ENCODE peak calls at places on chromosomes 13 and 19, in four cellular contexts. C, L, I and M are unnamed samples.

GRCh38 chr13:42985312-42986175 is 6.5 kb downstream of the EPSTI1 start:
- DNase-seq in L (no peak), I (no peak), C (peak), M (no peak)

GRCh38 chr13:65959305-65959704 is 1270.8 kb downstream of the PCDH9 start:
- DNase-seq in L (no peak), C (no peak), I (no peak), M (no peak)

GRCh38 chr19:11226716-11227166 is 12.7 kb upstream of the ANGPTL8 start:
- DNase-seq in I (no peak), C (no peak), L (no peak), M (no peak)

GRCh38 chr19:793775-794174 is 3.5 kb upstream of the PTBP1 start:
- DNase-seq in I (no peak), C (no peak), L (no peak), M (no peak)

GRCh38 chr19:35162471-35163326 is 8.2 kb downstream of the FXYD5 start:
- DNase-seq in C (no peak), L (no peak), I (no peak), M (no peak)

GRCh38 chr13:54852831-54853230 is 1824.2 kb downstream of the OLFM4 start:
- DNase-seq in L (no peak), C (no peak), I (no peak), M (no peak)

GRCh38 chr13:99335603-99336002 is 28.4 kb upstream of the GPR183 start:
- DNase-seq in C (no peak), L (peak), I (no peak), M (no peak)

GRCh38 chr13:75258159-75258782 is 223.7 kb downstream of the TBC1D4 start:
- DNase-seq in L (no peak), I (peak), C (peak), M (peak)

GRCh38 chr19:18514800-18515682 is 6.8 kb downstream of the ELL start:
- DNase-seq in L (no peak), I (peak), C (no peak), M (peak)

GRCh38 chr13:35953537-35954206 is 177.5 kb downstream of the DCLK1 start:
- DNase-seq in C (peak), L (no peak), I (peak), M (peak)

GRCh38 chr19:2039082-2039958 is 11.7 kb downstream of the MKNK2 start:
- DNase-seq in L (no peak), C (no peak), I (no peak), M (no peak)

GRCh38 chr19:17450264-17451075 is 2.0 kb upstream of the TMEM221 start:
- DNase-seq in C (no peak), I (peak), L (no peak), M (no peak)

GRCh38 chr13:50529154-50529882 is 314.2 kb downstream of the DLEU7 start:
- DNase-seq in L (no peak), C (peak), I (peak), M (no peak)

GRCh38 chr19:16342002-16342715 is 17.5 kb downstream of the KLF2 start:
- DNase-seq in C (no peak), L (peak), I (no peak), M (no peak)

GRCh38 chr19:55678121-55678671 is 3.2 kb downstream of the EPN1 start:
- DNase-seq in C (no peak), L (peak), I (no peak), M (no peak)

GRCh38 chr13:100527644-100528043 is 60.9 kb downstream of the GGACT start:
- DNase-seq in I (no peak), C (no peak), L (no peak), M (no peak)

GRCh38 chr19:17303167-17303939 is at the start of gene ABHD8:
- DNase-seq in I (peak), L (peak), C (peak), M (peak)

GRCh38 chr13:99989376-99990044 is 7.9 kb downstream of the ZIC2 start:
- DNase-seq in C (peak), L (no peak), I (no peak), M (no peak)

GRCh38 chr19:55443045-55443823 is at the start of gene SHISA7:
- DNase-seq in I (no peak), C (peak), L (no peak), M (no peak)

GRCh38 chr13:29513002-29513980 is 82.2 kb downstream of the SLC7A1 start:
- DNase-seq in C (no peak), L (no peak), I (no peak), M (no peak)

GRCh38 chr13:100392709-100393630 is 195.6 kb downstream of the GGACT start:
- DNase-seq in C (no peak), I (peak), L (peak), M (peak)

GRCh38 chr13:33135097-33135496 is 118.9 kb downstream of the KL start:
- DNase-seq in C (no peak), I (no peak), L (peak), M (no peak)
- TF ChIP-seq TAF1 in C (no peak), I (no peak), L (no peak), M (no peak)

GRCh38 chr13:97976551-97977375 is 23.3 kb downstream of the IPO5 start:
- DNase-seq in L (no peak), I (peak), C (peak), M (no peak)
- TF ChIP-seq ZBTB33 in L (no peak), I (no peak), C (no peak), M (no peak)

GRCh38 chr19:36837525-36837901 is 674 bp downstream of the ZNF790 start:
- DNase-seq in L (no peak), I (no peak), C (no peak), M (peak)
- TF ChIP-seq CHD2 in L (no peak), I (no peak), C (no peak), M (no peak)

GRCh38 chr19:7635670-7636069 is 1.2 kb upstream of the STXBP2 start:
- DNase-seq in I (no peak), L (no peak), C (no peak), M (no peak)

GRCh38 chr19:7637374-7638256 is 705 bp downstream of the STXBP2 start:
- DNase-seq in C (no peak), I (peak), L (no peak), M (no peak)

GRCh38 chr19:7636317-7636690 is 606 bp upstream of the STXBP2 start:
- DNase-seq in I (no peak), L (no peak), C (no peak), M (no peak)

GRCh38 chr19:7638802-7639465 is 2.0 kb downstream of the STXBP2 start:
- DNase-seq in I (no peak), C (no peak), L (no peak), M (no peak)

GRCh38 chr19:7636691-7637373 is at the start of gene STXBP2:
- DNase-seq in C (peak), I (peak), L (peak), M (peak)
- TF ChIP-seq TAF1 in C (no peak), I (peak), L (peak), M (peak)